ENCODE peak calls at places on chromosomes 1 and 21, in nine cellular contexts. G is GM04503; O is mucosa of gallbladder; L is suprapubic skin; N is GM13977; C is activated CD8-positive, alpha-beta memory T cell treated with anti-CD3 and anti-CD28 coated beads for 48 hours; E is MCF 10A; W is AG09319; I is amniotic stem cell. R is an unnamed sample.

GRCh38 chr1:184982002-184982954 is 8.0 kb upstream of the NIBAN1 start:
- DNase-seq in I (peak; percentile 64), G (no peak), N (peak; percentile 64), O (peak; percentile 70), C (peak; percentile 36), E (peak; percentile 82), W (peak; percentile 46), L (peak; percentile 82), R (peak; percentile 68)

GRCh38 chr1:37732111-37732780 is 32.7 kb downstream of the EPHA10 start:
- DNase-seq in W (no peak), I (no peak), N (no peak), E (no peak), C (no peak), G (no peak), O (peak; percentile 69), L (no peak), R (no peak)

GRCh38 chr1:233097546-233098254 is 147.3 kb downstream of the NTPCR start:
- DNase-seq in C (no peak), O (no peak), E (peak; percentile 17), W (no peak), N (no peak), G (no peak), L (no peak), I (no peak), R (peak; percentile 57)

GRCh38 chr1:116268211-116268610 is 104.8 kb upstream of the ATP1A1 start:
- DNase-seq in C (no peak), G (no peak), N (no peak), O (peak; percentile 89), E (peak; percentile 98), W (no peak), I (no peak), L (peak; percentile 73), R (peak; percentile 94)

GRCh38 chr1:110056776-110057175 is 13.7 kb downstream of the ALX3 start:
- DNase-seq in O (no peak), G (peak; percentile 76), L (no peak), E (peak; percentile 15), W (no peak), N (no peak), C (no peak), I (peak; percentile 66), R (no peak)

GRCh38 chr1:94327001-94327685 is 89.8 kb upstream of the ARHGAP29 start:
- DNase-seq in I (no peak), G (peak; percentile 71), W (no peak), E (no peak), O (peak; percentile 37), N (no peak), C (no peak), L (peak; percentile 79), R (peak; percentile 71)

GRCh38 chr1:25927541-25928265 is 21.5 kb upstream of the STMN1 start:
- DNase-seq in G (no peak), O (no peak), N (no peak), L (no peak), C (no peak), I (no peak), W (no peak), E (no peak), R (no peak)

GRCh38 chr21:39845581-39846130 is 21.6 kb upstream of the PCP4 start:
- DNase-seq in E (no peak), N (no peak), L (no peak), O (no peak), W (no peak), G (no peak), C (no peak), I (no peak), R (peak; percentile 73)

GRCh38 chr1:53615101-53615500 is 123.9 kb downstream of the GLIS1 start:
- DNase-seq in G (no peak), L (peak; percentile 31), I (no peak), O (no peak), C (no peak), N (no peak), E (no peak), W (no peak), R (no peak)

GRCh38 chr1:69492286-69492685 is 75.4 kb upstream of the LRRC7 start:
- DNase-seq in W (no peak), O (no peak), C (no peak), N (no peak), I (no peak), L (no peak), G (peak; percentile 15), E (no peak), R (no peak)

GRCh38 chr1:229130028-229130668 is 140.8 kb upstream of the RAB4A start:
- DNase-seq in O (peak; percentile 78), N (no peak), G (no peak), L (no peak), E (no peak), C (no peak), I (no peak), W (no peak), R (no peak)

GRCh38 chr1:76870037-76870436 is 2.8 kb downstream of the ST6GALNAC5 start:
- DNase-seq in G (no peak), O (no peak), C (no peak), L (no peak), E (no peak), N (no peak), W (no peak), I (no peak), R (no peak)

GRCh38 chr1:65992160-65993046 is 199.7 kb downstream of the PDE4B start:
- DNase-seq in G (no peak), E (no peak), I (no peak), W (no peak), L (no peak), O (no peak), C (no peak), N (no peak), R (no peak)

GRCh38 chr1:21153336-21153735 is 23.4 kb downstream of the EIF4G3 start:
- DNase-seq in O (no peak), G (no peak), L (no peak), E (no peak), I (no peak), N (no peak), C (no peak), W (no peak), R (no peak)

GRCh38 chr1:241985787-241986186 is 13.1 kb downstream of the MAP1LC3C start:
- DNase-seq in L (no peak), O (no peak), I (peak; percentile 30), C (no peak), G (no peak), E (peak; percentile 80), N (peak; percentile 63), W (no peak), R (peak; percentile 55)

GRCh38 chr1:60886793-60887331 is 195.5 kb upstream of the NFIA start:
- DNase-seq in E (no peak), L (no peak), I (no peak), G (no peak), O (no peak), C (no peak), N (no peak), W (no peak), R (no peak)

GRCh38 chr1:31515936-31516335 is 60.4 kb upstream of the TINAGL1 start:
- DNase-seq in E (no peak), N (no peak), O (no peak), G (no peak), L (no peak), I (no peak), C (no peak), W (no peak), R (no peak)

GRCh38 chr1:78434351-78434750 is 56.4 kb upstream of the PTGFR start:
- DNase-seq in O (no peak), C (no peak), E (no peak), L (no peak), N (no peak), I (no peak), G (no peak), W (no peak), R (no peak)

GRCh38 chr1:210700083-210700482 is 371.4 kb downstream of the HHAT start:
- DNase-seq in G (no peak), I (no peak), N (no peak), W (no peak), C (no peak), L (no peak), E (no peak), O (no peak), R (no peak)

GRCh38 chr1:53766194-53766748 is 27.3 kb upstream of the GLIS1 start:
- DNase-seq in I (no peak), W (no peak), L (no peak), C (no peak), E (no peak), O (no peak), G (no peak), N (no peak), R (no peak)

GRCh38 chr1:156623946-156624813 is 5.0 kb downstream of the HAPLN2 start:
- DNase-seq in L (no peak), E (peak; percentile 55), C (no peak), W (no peak), O (no peak), G (no peak), I (no peak), N (peak; percentile 61), R (no peak)

GRCh38 chr1:205600085-205600484 is 31.7 kb downstream of the ELK4 start:
- DNase-seq in N (peak; percentile 51), C (no peak), I (no peak), O (no peak), E (peak; percentile 42), W (no peak), L (no peak), G (no peak), R (peak; percentile 93)

GRCh38 chr1:234090212-234091064 is 186.0 kb downstream of the SLC35F3 start:
- DNase-seq in O (no peak), E (peak; percentile 38), W (no peak), G (no peak), N (no peak), I (no peak), C (no peak), L (no peak), R (no peak)

GRCh38 chr1:154867841-154868610 is 2.1 kb downstream of the KCNN3 start:
- DNase-seq in O (no peak), I (no peak), N (no peak), W (no peak), L (no peak), E (no peak), C (no peak), G (no peak), R (no peak)

GRCh38 chr1:204493882-204494280 is 724 bp downstream of the PIK3C2B start:
- DNase-seq in E (no peak), G (no peak), C (no peak), L (no peak), W (no peak), I (no peak), O (peak; percentile 85), N (no peak), R (peak; percentile 28)

GRCh38 chr1:11059166-11059989 is 440 bp downstream of the SRM start:
- DNase-seq in W (no peak), O (no peak), L (no peak), C (no peak), N (no peak), E (no peak), I (no peak), G (no peak), R (no peak)

GRCh38 chr1:198774418-198774817 is 135.6 kb downstream of the PTPRC start:
- DNase-seq in W (no peak), L (no peak), G (no peak), O (no peak), N (no peak), E (no peak), C (no peak), I (no peak), R (no peak)

GRCh38 chr1:59057211-59057694 is 239.6 kb upstream of the FGGY start:
- DNase-seq in O (peak; percentile 70), C (no peak), G (peak; percentile 99), W (peak; percentile 97), L (peak; percentile 93), N (no peak), E (peak; percentile 77), I (peak; percentile 88), R (peak; percentile 95)

GRCh38 chr1:32925360-32926142 is 24.4 kb upstream of the TMEM54 start:
- DNase-seq in O (no peak), C (no peak), W (no peak), L (no peak), E (no peak), N (no peak), I (no peak), G (no peak), R (peak; percentile 59)

GRCh38 chr1:246219508-246220030 is 287.5 kb downstream of the SMYD3 start:
- DNase-seq in E (no peak), O (no peak), W (no peak), C (no peak), L (no peak), G (no peak), N (peak; percentile 36), I (no peak), R (peak; percentile 31)

GRCh38 chr1:214018605-214019268 is 31.0 kb downstream of the PROX1 start:
- DNase-seq in W (no peak), I (no peak), N (peak; percentile 60), O (no peak), G (no peak), C (no peak), E (no peak), L (no peak), R (no peak)